ENCODE peak calls at places on chromosomes 3 and 15, in nine cellular contexts. One of them, this sample, is unnamed.

GRCh38 chr15:36914962-36915808 is 185.2 kb downstream of the MEIS2 start:
- DNase-seq in NCI-H1092 treated with DMSO at 0.1 percent for 48 hours: no peak
- DNase-seq in CD14-positive monocyte: no peak
- DNase-seq in erythroblast: no peak
- DNase-seq in D341Med: no peak
- DNase-seq in posterior cingulate gyrus: no peak
- DNase-seq in stimulated activated CD4-positive, alpha-beta T cell treated with anti-CD3 and anti-CD28 coated beads, Interleukin-12 subunit alpha, Interleukin-12 subunit beta, amount 100 ng/mL, for 4 hours: no peak
- DNase-seq in WERI-Rb-1: no peak
- DNase-seq in H54: no peak
- DNase-seq in this sample: no peak

GRCh38 chr15:98904466-98905048 is 103.0 kb downstream of the PGPEP1L start:
- DNase-seq in NCI-H1092 treated with DMSO at 0.1 percent for 48 hours: no peak
- DNase-seq in CD14-positive monocyte: no peak
- DNase-seq in erythroblast: peak; percentile 80
- DNase-seq in D341Med: peak; percentile 81
- DNase-seq in posterior cingulate gyrus: peak; percentile 63
- DNase-seq in stimulated activated CD4-positive, alpha-beta T cell treated with anti-CD3 and anti-CD28 coated beads, Interleukin-12 subunit alpha, Interleukin-12 subunit beta, amount 100 ng/mL, for 4 hours: no peak
- DNase-seq in WERI-Rb-1: peak; percentile 47
- DNase-seq in H54: no peak
- DNase-seq in this sample: no peak

GRCh38 chr3:12954891-12955650 is 113.7 kb upstream of the RPL32 start:
- DNase-seq in NCI-H1092 treated with DMSO at 0.1 percent for 48 hours: peak; percentile 89
- DNase-seq in CD14-positive monocyte: peak; percentile 60
- DNase-seq in erythroblast: peak; percentile 93
- DNase-seq in D341Med: peak; percentile 82
- DNase-seq in posterior cingulate gyrus: peak; percentile 68
- DNase-seq in stimulated activated CD4-positive, alpha-beta T cell treated with anti-CD3 and anti-CD28 coated beads, Interleukin-12 subunit alpha, Interleukin-12 subunit beta, amount 100 ng/mL, for 4 hours: no peak
- DNase-seq in WERI-Rb-1: no peak
- DNase-seq in H54: peak; percentile 38
- DNase-seq in this sample: peak; percentile 88

GRCh38 chr3:87225659-87226058 is 1.4 kb upstream of the CHMP2B start:
- DNase-seq in NCI-H1092 treated with DMSO at 0.1 percent for 48 hours: peak; percentile 40
- DNase-seq in CD14-positive monocyte: no peak
- DNase-seq in erythroblast: no peak
- DNase-seq in D341Med: no peak
- DNase-seq in posterior cingulate gyrus: peak; percentile 40
- DNase-seq in stimulated activated CD4-positive, alpha-beta T cell treated with anti-CD3 and anti-CD28 coated beads, Interleukin-12 subunit alpha, Interleukin-12 subunit beta, amount 100 ng/mL, for 4 hours: no peak
- DNase-seq in WERI-Rb-1: no peak
- DNase-seq in H54: no peak
- DNase-seq in this sample: no peak

GRCh38 chr3:159996018-159996417 is 7.4 kb downstream of the IL12A start:
- DNase-seq in NCI-H1092 treated with DMSO at 0.1 percent for 48 hours: no peak
- DNase-seq in CD14-positive monocyte: no peak
- DNase-seq in erythroblast: no peak
- DNase-seq in D341Med: no peak
- DNase-seq in posterior cingulate gyrus: no peak
- DNase-seq in stimulated activated CD4-positive, alpha-beta T cell treated with anti-CD3 and anti-CD28 coated beads, Interleukin-12 subunit alpha, Interleukin-12 subunit beta, amount 100 ng/mL, for 4 hours: no peak
- DNase-seq in WERI-Rb-1: no peak
- DNase-seq in H54: no peak
- DNase-seq in this sample: no peak

GRCh38 chr3:38730281-38730680 is 80.8 kb upstream of the SCN5A start:
- DNase-seq in NCI-H1092 treated with DMSO at 0.1 percent for 48 hours: no peak
- DNase-seq in CD14-positive monocyte: no peak
- DNase-seq in erythroblast: no peak
- DNase-seq in D341Med: no peak
- DNase-seq in posterior cingulate gyrus: no peak
- DNase-seq in stimulated activated CD4-positive, alpha-beta T cell treated with anti-CD3 and anti-CD28 coated beads, Interleukin-12 subunit alpha, Interleukin-12 subunit beta, amount 100 ng/mL, for 4 hours: no peak
- DNase-seq in WERI-Rb-1: no peak
- DNase-seq in H54: no peak
- DNase-seq in this sample: no peak

GRCh38 chr3:141431411-141432378 is 55.1 kb upstream of the RASA2 start:
- DNase-seq in NCI-H1092 treated with DMSO at 0.1 percent for 48 hours: no peak
- DNase-seq in CD14-positive monocyte: no peak
- DNase-seq in erythroblast: no peak
- DNase-seq in D341Med: no peak
- DNase-seq in posterior cingulate gyrus: no peak
- DNase-seq in stimulated activated CD4-positive, alpha-beta T cell treated with anti-CD3 and anti-CD28 coated beads, Interleukin-12 subunit alpha, Interleukin-12 subunit beta, amount 100 ng/mL, for 4 hours: no peak
- DNase-seq in WERI-Rb-1: no peak
- DNase-seq in H54: no peak
- DNase-seq in this sample: no peak

GRCh38 chr15:74257105-74257504 is 21.0 kb downstream of the CCDC33 start:
- DNase-seq in NCI-H1092 treated with DMSO at 0.1 percent for 48 hours: no peak
- DNase-seq in CD14-positive monocyte: no peak
- DNase-seq in erythroblast: no peak
- DNase-seq in D341Med: peak; percentile 57
- DNase-seq in posterior cingulate gyrus: no peak
- DNase-seq in stimulated activated CD4-positive, alpha-beta T cell treated with anti-CD3 and anti-CD28 coated beads, Interleukin-12 subunit alpha, Interleukin-12 subunit beta, amount 100 ng/mL, for 4 hours: no peak
- DNase-seq in WERI-Rb-1: no peak
- DNase-seq in H54: no peak
- DNase-seq in this sample: no peak

GRCh38 chr15:101672298-101672697 is 20.1 kb upstream of the TM2D3 start:
- DNase-seq in NCI-H1092 treated with DMSO at 0.1 percent for 48 hours: no peak
- DNase-seq in CD14-positive monocyte: no peak
- DNase-seq in erythroblast: no peak
- DNase-seq in D341Med: no peak
- DNase-seq in posterior cingulate gyrus: no peak
- DNase-seq in stimulated activated CD4-positive, alpha-beta T cell treated with anti-CD3 and anti-CD28 coated beads, Interleukin-12 subunit alpha, Interleukin-12 subunit beta, amount 100 ng/mL, for 4 hours: no peak
- DNase-seq in WERI-Rb-1: no peak
- DNase-seq in H54: no peak
- DNase-seq in this sample: no peak

GRCh38 chr15:100663066-100663465 is 60.7 kb downstream of the ASB7 start:
- DNase-seq in NCI-H1092 treated with DMSO at 0.1 percent for 48 hours: no peak
- DNase-seq in CD14-positive monocyte: no peak
- DNase-seq in erythroblast: no peak
- DNase-seq in D341Med: peak; percentile 90
- DNase-seq in posterior cingulate gyrus: no peak
- DNase-seq in stimulated activated CD4-positive, alpha-beta T cell treated with anti-CD3 and anti-CD28 coated beads, Interleukin-12 subunit alpha, Interleukin-12 subunit beta, amount 100 ng/mL, for 4 hours: no peak
- DNase-seq in WERI-Rb-1: peak; percentile 93
- DNase-seq in H54: no peak
- DNase-seq in this sample: no peak

GRCh38 chr15:35173444-35174118 is 88.5 kb upstream of the NANOGP8 start:
- DNase-seq in NCI-H1092 treated with DMSO at 0.1 percent for 48 hours: no peak
- DNase-seq in CD14-positive monocyte: no peak
- DNase-seq in erythroblast: peak; percentile 91
- DNase-seq in D341Med: no peak
- DNase-seq in posterior cingulate gyrus: no peak
- DNase-seq in stimulated activated CD4-positive, alpha-beta T cell treated with anti-CD3 and anti-CD28 coated beads, Interleukin-12 subunit alpha, Interleukin-12 subunit beta, amount 100 ng/mL, for 4 hours: no peak
- DNase-seq in WERI-Rb-1: no peak
- DNase-seq in H54: no peak
- DNase-seq in this sample: no peak

GRCh38 chr15:77659350-77660321 is 26.9 kb upstream of the LINGO1 start:
- DNase-seq in NCI-H1092 treated with DMSO at 0.1 percent for 48 hours: peak; percentile 45
- DNase-seq in CD14-positive monocyte: no peak
- DNase-seq in erythroblast: peak; percentile 62
- DNase-seq in D341Med: peak; percentile 87
- DNase-seq in posterior cingulate gyrus: peak; percentile 50
- DNase-seq in stimulated activated CD4-positive, alpha-beta T cell treated with anti-CD3 and anti-CD28 coated beads, Interleukin-12 subunit alpha, Interleukin-12 subunit beta, amount 100 ng/mL, for 4 hours: peak; percentile 12
- DNase-seq in WERI-Rb-1: peak; percentile 90
- DNase-seq in H54: peak; percentile 75
- DNase-seq in this sample: no peak

GRCh38 chr3:30632065-30632464 is 25.7 kb downstream of the TGFBR2 start:
- DNase-seq in NCI-H1092 treated with DMSO at 0.1 percent for 48 hours: no peak
- DNase-seq in CD14-positive monocyte: no peak
- DNase-seq in erythroblast: no peak
- DNase-seq in D341Med: no peak
- DNase-seq in posterior cingulate gyrus: no peak
- DNase-seq in stimulated activated CD4-positive, alpha-beta T cell treated with anti-CD3 and anti-CD28 coated beads, Interleukin-12 subunit alpha, Interleukin-12 subunit beta, amount 100 ng/mL, for 4 hours: no peak
- DNase-seq in WERI-Rb-1: no peak
- DNase-seq in H54: no peak
- DNase-seq in this sample: no peak

GRCh38 chr3:167814441-167814951 is 79.0 kb downstream of the SERPINI1 start:
- DNase-seq in NCI-H1092 treated with DMSO at 0.1 percent for 48 hours: peak; percentile 84
- DNase-seq in CD14-positive monocyte: no peak
- DNase-seq in erythroblast: no peak
- DNase-seq in D341Med: no peak
- DNase-seq in posterior cingulate gyrus: peak; percentile 63
- DNase-seq in stimulated activated CD4-positive, alpha-beta T cell treated with anti-CD3 and anti-CD28 coated beads, Interleukin-12 subunit alpha, Interleukin-12 subunit beta, amount 100 ng/mL, for 4 hours: no peak
- DNase-seq in WERI-Rb-1: no peak
- DNase-seq in H54: peak; percentile 5
- DNase-seq in this sample: no peak

GRCh38 chr3:136022518-136023263 is 57.2 kb downstream of the PPP2R3A start:
- DNase-seq in NCI-H1092 treated with DMSO at 0.1 percent for 48 hours: no peak
- DNase-seq in CD14-positive monocyte: no peak
- DNase-seq in erythroblast: no peak
- DNase-seq in D341Med: no peak
- DNase-seq in posterior cingulate gyrus: no peak
- DNase-seq in stimulated activated CD4-positive, alpha-beta T cell treated with anti-CD3 and anti-CD28 coated beads, Interleukin-12 subunit alpha, Interleukin-12 subunit beta, amount 100 ng/mL, for 4 hours: no peak
- DNase-seq in WERI-Rb-1: no peak
- DNase-seq in H54: no peak
- DNase-seq in this sample: no peak

GRCh38 chr3:66037330-66037985 is 1.3 kb downstream of the MAGI1 start:
- DNase-seq in NCI-H1092 treated with DMSO at 0.1 percent for 48 hours: no peak
- DNase-seq in CD14-positive monocyte: no peak
- DNase-seq in erythroblast: no peak
- DNase-seq in D341Med: peak; percentile 77
- DNase-seq in posterior cingulate gyrus: peak; percentile 42
- DNase-seq in stimulated activated CD4-positive, alpha-beta T cell treated with anti-CD3 and anti-CD28 coated beads, Interleukin-12 subunit alpha, Interleukin-12 subunit beta, amount 100 ng/mL, for 4 hours: no peak
- DNase-seq in WERI-Rb-1: peak; percentile 71
- DNase-seq in H54: peak; percentile 44
- DNase-seq in this sample: peak; percentile 78

GRCh38 chr3:179825527-179826246 is 172.8 kb downstream of the USP13 start:
- DNase-seq in NCI-H1092 treated with DMSO at 0.1 percent for 48 hours: no peak
- DNase-seq in CD14-positive monocyte: no peak
- DNase-seq in erythroblast: no peak
- DNase-seq in D341Med: no peak
- DNase-seq in posterior cingulate gyrus: no peak
- DNase-seq in stimulated activated CD4-positive, alpha-beta T cell treated with anti-CD3 and anti-CD28 coated beads, Interleukin-12 subunit alpha, Interleukin-12 subunit beta, amount 100 ng/mL, for 4 hours: no peak
- DNase-seq in WERI-Rb-1: no peak
- DNase-seq in H54: no peak
- DNase-seq in this sample: no peak

GRCh38 chr3:184741259-184741556 is 29.3 kb upstream of the MAGEF1 start:
- DNase-seq in NCI-H1092 treated with DMSO at 0.1 percent for 48 hours: no peak
- DNase-seq in CD14-positive monocyte: no peak
- DNase-seq in erythroblast: no peak
- DNase-seq in D341Med: no peak
- DNase-seq in posterior cingulate gyrus: no peak
- DNase-seq in stimulated activated CD4-positive, alpha-beta T cell treated with anti-CD3 and anti-CD28 coated beads, Interleukin-12 subunit alpha, Interleukin-12 subunit beta, amount 100 ng/mL, for 4 hours: no peak
- DNase-seq in WERI-Rb-1: no peak
- DNase-seq in H54: no peak
- DNase-seq in this sample: no peak

GRCh38 chr15:31341501-31342195 is 15.0 kb downstream of the KLF13 start:
- DNase-seq in NCI-H1092 treated with DMSO at 0.1 percent for 48 hours: no peak
- DNase-seq in CD14-positive monocyte: no peak
- DNase-seq in erythroblast: no peak
- DNase-seq in D341Med: no peak
- DNase-seq in posterior cingulate gyrus: no peak
- DNase-seq in stimulated activated CD4-positive, alpha-beta T cell treated with anti-CD3 and anti-CD28 coated beads, Interleukin-12 subunit alpha, Interleukin-12 subunit beta, amount 100 ng/mL, for 4 hours: no peak
- DNase-seq in WERI-Rb-1: no peak
- DNase-seq in H54: no peak
- DNase-seq in this sample: peak; percentile 48

GRCh38 chr15:31440754-31441298 is 114.2 kb downstream of the KLF13 start:
- DNase-seq in NCI-H1092 treated with DMSO at 0.1 percent for 48 hours: no peak
- DNase-seq in CD14-positive monocyte: peak; percentile 62
- DNase-seq in erythroblast: peak; percentile 48
- DNase-seq in D341Med: no peak
- DNase-seq in posterior cingulate gyrus: peak; percentile 53
- DNase-seq in stimulated activated CD4-positive, alpha-beta T cell treated with anti-CD3 and anti-CD28 coated beads, Interleukin-12 subunit alpha, Interleukin-12 subunit beta, amount 100 ng/mL, for 4 hours: peak; percentile 44
- DNase-seq in WERI-Rb-1: no peak
- DNase-seq in H54: no peak
- DNase-seq in this sample: peak; percentile 83

GRCh38 chr3:11155341-11156025 is 1.2 kb downstream of the HRH1 start:
- DNase-seq in NCI-H1092 treated with DMSO at 0.1 percent for 48 hours: peak; percentile 13
- DNase-seq in CD14-positive monocyte: no peak
- DNase-seq in erythroblast: peak; percentile 7
- DNase-seq in D341Med: peak; percentile 80
- DNase-seq in posterior cingulate gyrus: peak; percentile 55
- DNase-seq in stimulated activated CD4-positive, alpha-beta T cell treated with anti-CD3 and anti-CD28 coated beads, Interleukin-12 subunit alpha, Interleukin-12 subunit beta, amount 100 ng/mL, for 4 hours: no peak
- DNase-seq in WERI-Rb-1: peak; percentile 79
- DNase-seq in H54: peak; percentile 70
- DNase-seq in this sample: no peak

GRCh38 chr15:68643216-68643830 is 64.5 kb downstream of the CORO2B start:
- DNase-seq in NCI-H1092 treated with DMSO at 0.1 percent for 48 hours: no peak
- DNase-seq in CD14-positive monocyte: no peak
- DNase-seq in erythroblast: no peak
- DNase-seq in D341Med: no peak
- DNase-seq in posterior cingulate gyrus: peak; percentile 7
- DNase-seq in stimulated activated CD4-positive, alpha-beta T cell treated with anti-CD3 and anti-CD28 coated beads, Interleukin-12 subunit alpha, Interleukin-12 subunit beta, amount 100 ng/mL, for 4 hours: no peak
- DNase-seq in WERI-Rb-1: peak; percentile 6
- DNase-seq in H54: no peak
- DNase-seq in this sample: peak; percentile 35

GRCh38 chr3:181709537-181710279 is 2.0 kb upstream of the SOX2 start:
- DNase-seq in NCI-H1092 treated with DMSO at 0.1 percent for 48 hours: peak; percentile 76
- DNase-seq in CD14-positive monocyte: no peak
- DNase-seq in erythroblast: peak; percentile 63
- DNase-seq in D341Med: peak; percentile 68
- DNase-seq in posterior cingulate gyrus: peak; percentile 80
- DNase-seq in stimulated activated CD4-positive, alpha-beta T cell treated with anti-CD3 and anti-CD28 coated beads, Interleukin-12 subunit alpha, Interleukin-12 subunit beta, amount 100 ng/mL, for 4 hours: peak; percentile 65
- DNase-seq in WERI-Rb-1: peak; percentile 68
- DNase-seq in H54: peak; percentile 59
- DNase-seq in this sample: peak; percentile 83

GRCh38 chr3:15501126-15501525 is 20.4 kb downstream of the COLQ start:
- DNase-seq in NCI-H1092 treated with DMSO at 0.1 percent for 48 hours: peak; percentile 84
- DNase-seq in CD14-positive monocyte: no peak
- DNase-seq in erythroblast: no peak
- DNase-seq in D341Med: no peak
- DNase-seq in posterior cingulate gyrus: no peak
- DNase-seq in stimulated activated CD4-positive, alpha-beta T cell treated with anti-CD3 and anti-CD28 coated beads, Interleukin-12 subunit alpha, Interleukin-12 subunit beta, amount 100 ng/mL, for 4 hours: no peak
- DNase-seq in WERI-Rb-1: no peak
- DNase-seq in H54: no peak
- DNase-seq in this sample: no peak

GRCh38 chr3:127452321-127452821 is 138.2 kb downstream of the TPRA1 start:
- DNase-seq in NCI-H1092 treated with DMSO at 0.1 percent for 48 hours: no peak
- DNase-seq in CD14-positive monocyte: peak; percentile 30
- DNase-seq in erythroblast: no peak
- DNase-seq in D341Med: no peak
- DNase-seq in posterior cingulate gyrus: peak; percentile 7
- DNase-seq in stimulated activated CD4-positive, alpha-beta T cell treated with anti-CD3 and anti-CD28 coated beads, Interleukin-12 subunit alpha, Interleukin-12 subunit beta, amount 100 ng/mL, for 4 hours: no peak
- DNase-seq in WERI-Rb-1: no peak
- DNase-seq in H54: no peak
- DNase-seq in this sample: peak; percentile 40

GRCh38 chr3:189360291-189360690 is 188.5 kb downstream of the TPRG1 start:
- DNase-seq in NCI-H1092 treated with DMSO at 0.1 percent for 48 hours: no peak
- DNase-seq in CD14-positive monocyte: no peak
- DNase-seq in erythroblast: no peak
- DNase-seq in D341Med: no peak
- DNase-seq in posterior cingulate gyrus: no peak
- DNase-seq in stimulated activated CD4-positive, alpha-beta T cell treated with anti-CD3 and anti-CD28 coated beads, Interleukin-12 subunit alpha, Interleukin-12 subunit beta, amount 100 ng/mL, for 4 hours: no peak
- DNase-seq in WERI-Rb-1: no peak
- DNase-seq in H54: no peak
- DNase-seq in this sample: no peak

GRCh38 chr15:45179221-45179985 is 8.4 kb downstream of the SHF start:
- DNase-seq in NCI-H1092 treated with DMSO at 0.1 percent for 48 hours: no peak
- DNase-seq in CD14-positive monocyte: no peak
- DNase-seq in erythroblast: peak; percentile 34
- DNase-seq in D341Med: peak; percentile 68
- DNase-seq in posterior cingulate gyrus: no peak
- DNase-seq in stimulated activated CD4-positive, alpha-beta T cell treated with anti-CD3 and anti-CD28 coated beads, Interleukin-12 subunit alpha, Interleukin-12 subunit beta, amount 100 ng/mL, for 4 hours: peak; percentile 55
- DNase-seq in WERI-Rb-1: peak; percentile 57
- DNase-seq in H54: no peak
- DNase-seq in this sample: peak; percentile 82

GRCh38 chr3:79517766-79518413 is 249.9 kb downstream of the ROBO1 start:
- DNase-seq in NCI-H1092 treated with DMSO at 0.1 percent for 48 hours: peak; percentile 18
- DNase-seq in CD14-positive monocyte: no peak
- DNase-seq in erythroblast: peak; percentile 0
- DNase-seq in D341Med: peak; percentile 49
- DNase-seq in posterior cingulate gyrus: peak; percentile 18
- DNase-seq in stimulated activated CD4-positive, alpha-beta T cell treated with anti-CD3 and anti-CD28 coated beads, Interleukin-12 subunit alpha, Interleukin-12 subunit beta, amount 100 ng/mL, for 4 hours: no peak
- DNase-seq in WERI-Rb-1: peak; percentile 42
- DNase-seq in H54: no peak
- DNase-seq in this sample: no peak

GRCh38 chr15:88255496-88256171 is 905 bp downstream of the NTRK3 start:
- DNase-seq in NCI-H1092 treated with DMSO at 0.1 percent for 48 hours: peak; percentile 43
- DNase-seq in CD14-positive monocyte: no peak
- DNase-seq in erythroblast: no peak
- DNase-seq in D341Med: peak; percentile 65
- DNase-seq in posterior cingulate gyrus: peak; percentile 51
- DNase-seq in stimulated activated CD4-positive, alpha-beta T cell treated with anti-CD3 and anti-CD28 coated beads, Interleukin-12 subunit alpha, Interleukin-12 subunit beta, amount 100 ng/mL, for 4 hours: no peak
- DNase-seq in WERI-Rb-1: peak; percentile 53
- DNase-seq in H54: no peak
- DNase-seq in this sample: peak; percentile 70

GRCh38 chr3:133970916-133971315 is 58.8 kb downstream of the SLCO2A1 start:
- DNase-seq in NCI-H1092 treated with DMSO at 0.1 percent for 48 hours: no peak
- DNase-seq in CD14-positive monocyte: no peak
- DNase-seq in erythroblast: no peak
- DNase-seq in D341Med: no peak
- DNase-seq in posterior cingulate gyrus: no peak
- DNase-seq in stimulated activated CD4-positive, alpha-beta T cell treated with anti-CD3 and anti-CD28 coated beads, Interleukin-12 subunit alpha, Interleukin-12 subunit beta, amount 100 ng/mL, for 4 hours: no peak
- DNase-seq in WERI-Rb-1: no peak
- DNase-seq in H54: no peak
- DNase-seq in this sample: no peak

GRCh38 chr3:185824051-185824466 is 783 bp downstream of the IGF2BP2 start:
- DNase-seq in NCI-H1092 treated with DMSO at 0.1 percent for 48 hours: no peak
- DNase-seq in CD14-positive monocyte: no peak
- DNase-seq in erythroblast: peak; percentile 64
- DNase-seq in D341Med: peak; percentile 48
- DNase-seq in posterior cingulate gyrus: no peak
- DNase-seq in stimulated activated CD4-positive, alpha-beta T cell treated with anti-CD3 and anti-CD28 coated beads, Interleukin-12 subunit alpha, Interleukin-12 subunit beta, amount 100 ng/mL, for 4 hours: no peak
- DNase-seq in WERI-Rb-1: peak; percentile 20
- DNase-seq in H54: peak; percentile 34
- DNase-seq in this sample: no peak